ENCODE peak calls at places on chromosomes 11 and 22, in six cellular contexts. One of them, this sample, is unnamed.
A peak's percentile ranks its signal among the peaks of the same experiment; 100 is the strongest.

GRCh38 chr11:126284829-126285228 is 1.9 kb downstream of the TIRAP start:
- DNase-seq in CD4-positive, alpha-beta memory T cell: peak; percentile 81
- DNase-seq in IMR-90: peak; percentile 96
- DNase-seq in esophagus squamous epithelium: peak; percentile 39
- DNase-seq in colonic mucosa: peak; percentile 67
- DNase-seq in psoas muscle: no peak
- DNase-seq in this sample: peak; percentile 43

GRCh38 chr11:59866397-59866796 is at the start of gene TCN1:
- DNase-seq in CD4-positive, alpha-beta memory T cell: no peak
- DNase-seq in psoas muscle: no peak
- DNase-seq in colonic mucosa: no peak
- DNase-seq in esophagus squamous epithelium: no peak
- DNase-seq in IMR-90: no peak
- DNase-seq in this sample: peak; percentile 87

GRCh38 chr11:116909245-116909644 is 71.8 kb upstream of the APOA1 start:
- DNase-seq in CD4-positive, alpha-beta memory T cell: no peak
- DNase-seq in IMR-90: no peak
- DNase-seq in colonic mucosa: no peak
- DNase-seq in psoas muscle: no peak
- DNase-seq in esophagus squamous epithelium: no peak
- DNase-seq in this sample: no peak

GRCh38 chr11:13016415-13016814 is 7.3 kb downstream of the RASSF10 start:
- DNase-seq in CD4-positive, alpha-beta memory T cell: no peak
- DNase-seq in colonic mucosa: peak; percentile 51
- DNase-seq in psoas muscle: no peak
- DNase-seq in IMR-90: no peak
- DNase-seq in esophagus squamous epithelium: no peak
- DNase-seq in this sample: no peak

GRCh38 chr22:48275412-48275811 is 1513.0 kb downstream of the TBC1D22A start:
- DNase-seq in IMR-90: no peak
- DNase-seq in colonic mucosa: no peak
- DNase-seq in psoas muscle: no peak
- DNase-seq in CD4-positive, alpha-beta memory T cell: no peak
- DNase-seq in esophagus squamous epithelium: no peak
- DNase-seq in this sample: no peak

GRCh38 chr22:17870408-17870807 is 96.1 kb upstream of the BID start:
- DNase-seq in CD4-positive, alpha-beta memory T cell: no peak
- DNase-seq in IMR-90: no peak
- DNase-seq in colonic mucosa: no peak
- DNase-seq in psoas muscle: no peak
- DNase-seq in esophagus squamous epithelium: no peak
- DNase-seq in this sample: no peak

GRCh38 chr11:44886765-44887164 is 63.9 kb downstream of the TP53I11 start:
- DNase-seq in CD4-positive, alpha-beta memory T cell: no peak
- DNase-seq in psoas muscle: no peak
- DNase-seq in colonic mucosa: no peak
- DNase-seq in IMR-90: peak; percentile 86
- DNase-seq in esophagus squamous epithelium: no peak
- DNase-seq in this sample: no peak

GRCh38 chr22:20268289-20268349 is at the start of gene RTN4R:
- DNase-seq in CD4-positive, alpha-beta memory T cell: no peak
- DNase-seq in IMR-90: no peak
- DNase-seq in colonic mucosa: no peak
- DNase-seq in psoas muscle: no peak
- DNase-seq in esophagus squamous epithelium: no peak
- DNase-seq in this sample: no peak

GRCh38 chr11:61362542-61362875 is 335 bp downstream of the TMEM138 start:
- DNase-seq in psoas muscle: no peak
- DNase-seq in esophagus squamous epithelium: no peak
- DNase-seq in IMR-90: peak; percentile 65
- DNase-seq in CD4-positive, alpha-beta memory T cell: peak; percentile 56
- DNase-seq in colonic mucosa: peak; percentile 32
- DNase-seq in this sample: peak; percentile 32

GRCh38 chr11:76654310-76654851 is 16.2 kb downstream of the LRRC32 start:
- DNase-seq in IMR-90: peak; percentile 97
- DNase-seq in colonic mucosa: peak; percentile 55
- DNase-seq in CD4-positive, alpha-beta memory T cell: no peak
- DNase-seq in psoas muscle: peak; percentile 75
- DNase-seq in esophagus squamous epithelium: no peak
- DNase-seq in this sample: no peak

GRCh38 chr11:66336234-66337102 is at the start of gene RIN1:
- DNase-seq in esophagus squamous epithelium: no peak
- DNase-seq in colonic mucosa: peak; percentile 81
- DNase-seq in CD4-positive, alpha-beta memory T cell: peak; percentile 25
- DNase-seq in psoas muscle: peak; percentile 82
- DNase-seq in IMR-90: peak; percentile 99
- DNase-seq in this sample: peak; percentile 85

GRCh38 chr22:41699264-41700104 is at the start of gene MEI1:
- DNase-seq in esophagus squamous epithelium: peak; percentile 23
- DNase-seq in IMR-90: peak; percentile 56
- DNase-seq in CD4-positive, alpha-beta memory T cell: peak; percentile 89
- DNase-seq in psoas muscle: peak; percentile 92
- DNase-seq in colonic mucosa: peak; percentile 87
- DNase-seq in this sample: no peak

GRCh38 chr22:25929479-25929878 is 187.5 kb downstream of the MYO18B start:
- DNase-seq in esophagus squamous epithelium: no peak
- DNase-seq in IMR-90: no peak
- DNase-seq in colonic mucosa: no peak
- DNase-seq in CD4-positive, alpha-beta memory T cell: no peak
- DNase-seq in psoas muscle: no peak
- DNase-seq in this sample: no peak

GRCh38 chr22:26570126-26570525 is 19.8 kb downstream of the TPST2 start:
- DNase-seq in CD4-positive, alpha-beta memory T cell: no peak
- DNase-seq in esophagus squamous epithelium: no peak
- DNase-seq in IMR-90: no peak
- DNase-seq in colonic mucosa: peak; percentile 40
- DNase-seq in psoas muscle: no peak
- DNase-seq in this sample: peak; percentile 51

GRCh38 chr22:38271927-38272372 is 860 bp downstream of the TMEM184B start:
- DNase-seq in psoas muscle: no peak
- DNase-seq in IMR-90: no peak
- DNase-seq in esophagus squamous epithelium: no peak
- DNase-seq in colonic mucosa: peak; percentile 80
- DNase-seq in CD4-positive, alpha-beta memory T cell: no peak
- DNase-seq in this sample: no peak

GRCh38 chr11:35786188-35786587 is 123.6 kb downstream of the TRIM44 start:
- DNase-seq in esophagus squamous epithelium: no peak
- DNase-seq in colonic mucosa: no peak
- DNase-seq in IMR-90: peak; percentile 29
- DNase-seq in CD4-positive, alpha-beta memory T cell: no peak
- DNase-seq in psoas muscle: no peak
- DNase-seq in this sample: no peak

GRCh38 chr22:45036154-45036553 is 26.3 kb upstream of the PHF21B start:
- DNase-seq in IMR-90: peak; percentile 16
- DNase-seq in esophagus squamous epithelium: no peak
- DNase-seq in colonic mucosa: no peak
- DNase-seq in CD4-positive, alpha-beta memory T cell: no peak
- DNase-seq in psoas muscle: peak; percentile 56
- DNase-seq in this sample: no peak

GRCh38 chr11:128503231-128503991 is 83.9 kb downstream of the ETS1 start:
- DNase-seq in IMR-90: peak; percentile 96
- DNase-seq in colonic mucosa: no peak
- DNase-seq in CD4-positive, alpha-beta memory T cell: peak; percentile 59
- DNase-seq in psoas muscle: no peak
- DNase-seq in esophagus squamous epithelium: no peak
- DNase-seq in this sample: no peak
- H3K4me3 ChIP-seq in IMR-90: no peak overlapping the region
- H3K4me3 ChIP-seq in colonic mucosa: no peak overlapping the region
- H3K4me3 ChIP-seq in CD4-positive, alpha-beta memory T cell: peak overlapping the region; percentile 12
- H3K4me3 ChIP-seq in psoas muscle: no peak overlapping the region
- H3K4me3 ChIP-seq in esophagus squamous epithelium: no peak overlapping the region
- H3K4me3 ChIP-seq in this sample: no peak overlapping the region

DNA sequence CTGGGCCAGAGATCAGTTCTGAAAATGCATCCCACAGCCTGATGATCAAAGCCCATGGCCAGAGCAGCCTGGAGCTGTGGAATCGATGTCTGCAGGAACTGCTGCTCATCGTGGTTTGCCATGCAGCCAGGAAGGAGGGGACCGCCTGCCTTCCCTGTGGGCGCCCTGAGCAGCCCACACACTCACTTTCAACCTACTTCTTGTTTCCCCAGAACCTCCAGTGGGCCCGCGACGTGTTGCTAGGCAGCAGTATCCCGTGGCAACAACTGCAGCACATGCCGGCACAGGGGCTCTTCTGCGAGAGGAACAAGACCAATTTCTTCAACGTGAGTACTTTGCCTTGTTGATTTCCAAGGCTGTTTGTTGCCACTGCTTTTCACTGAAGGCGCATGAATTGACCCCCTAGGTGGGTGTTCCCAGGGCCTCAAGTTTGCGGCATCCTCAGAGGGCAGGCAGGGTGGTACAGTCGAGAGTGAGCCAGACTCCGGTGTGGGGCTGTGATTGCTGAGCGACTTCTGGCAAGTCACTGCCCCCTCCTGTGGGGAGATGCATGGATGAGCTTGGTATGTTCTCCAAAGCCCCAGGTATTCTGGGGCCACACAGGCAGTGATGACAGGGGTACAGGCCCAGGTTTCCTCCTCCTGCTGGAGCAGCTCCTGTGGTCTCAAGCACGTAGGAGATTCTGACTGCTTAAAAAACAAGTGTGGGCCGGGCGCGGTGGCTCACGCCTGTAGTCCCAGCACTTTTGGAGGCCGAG is 47.0 kb upstream of the SUSD2 start:
- DNase-seq in psoas muscle: no peak
- DNase-seq in IMR-90: no peak
- DNase-seq in CD4-positive, alpha-beta memory T cell: peak; percentile 58
- DNase-seq in esophagus squamous epithelium: no peak
- DNase-seq in colonic mucosa: no peak
- DNase-seq in this sample: peak; percentile 67
- H3K27ac ChIP-seq in psoas muscle: no peak overlapping the region
- H3K27ac ChIP-seq in IMR-90: no peak overlapping the region
- H3K27ac ChIP-seq in CD4-positive, alpha-beta memory T cell: no peak overlapping the region
- H3K27ac ChIP-seq in esophagus squamous epithelium: no peak overlapping the region
- H3K27ac ChIP-seq in colonic mucosa: no peak overlapping the region
- H3K27ac ChIP-seq in this sample: no peak overlapping the region

GRCh38 chr11:132346558-132347148 is 976.2 kb downstream of the NTM start:
- DNase-seq in CD4-positive, alpha-beta memory T cell: no peak
- DNase-seq in esophagus squamous epithelium: no peak
- DNase-seq in psoas muscle: no peak
- DNase-seq in IMR-90: no peak
- DNase-seq in colonic mucosa: no peak
- DNase-seq in this sample: no peak
- H3K4me3 ChIP-seq in CD4-positive, alpha-beta memory T cell: no peak overlapping the region
- H3K4me3 ChIP-seq in esophagus squamous epithelium: no peak overlapping the region
- H3K4me3 ChIP-seq in psoas muscle: no peak overlapping the region
- H3K4me3 ChIP-seq in IMR-90: no peak overlapping the region
- H3K4me3 ChIP-seq in colonic mucosa: no peak overlapping the region
- H3K4me3 ChIP-seq in this sample: no peak overlapping the region

DNA sequence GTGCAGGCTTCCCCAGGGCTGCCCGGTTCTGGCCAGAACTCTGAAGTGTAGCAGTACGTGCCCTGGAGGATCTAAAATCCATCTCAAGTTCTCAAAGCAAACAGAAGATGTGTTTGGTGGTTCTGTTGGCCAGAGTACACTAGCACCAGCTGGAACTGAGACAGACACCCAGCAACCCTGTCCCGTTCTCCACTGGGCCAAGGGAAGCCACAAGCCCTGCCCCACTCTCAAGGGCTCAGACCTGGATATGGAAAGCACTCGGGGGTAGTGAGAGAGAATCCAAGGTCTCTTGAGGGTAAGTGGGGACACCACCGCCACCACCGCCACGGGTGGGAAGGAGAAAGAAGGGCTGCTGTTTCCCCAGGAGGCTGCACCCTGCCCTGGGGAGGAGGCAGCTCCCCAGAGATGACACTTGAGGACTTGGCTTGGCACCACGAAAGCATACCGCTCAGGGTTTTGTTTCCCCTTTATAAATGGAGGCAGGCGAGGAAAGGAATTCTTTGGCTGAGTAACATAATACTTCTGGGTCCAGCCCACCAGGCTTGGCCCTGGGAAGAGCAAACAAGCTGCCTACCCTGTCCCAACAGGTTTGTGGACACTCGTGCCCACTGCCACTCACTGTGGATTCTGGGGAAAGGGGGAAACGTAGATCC is 56.1 kb upstream of the POU2AF1 start:
- DNase-seq in IMR-90: no peak
- DNase-seq in esophagus squamous epithelium: no peak
- DNase-seq in colonic mucosa: no peak
- DNase-seq in psoas muscle: no peak
- DNase-seq in CD4-positive, alpha-beta memory T cell: no peak
- DNase-seq in this sample: no peak
- H3K27ac ChIP-seq in IMR-90: no peak overlapping the region
- H3K27ac ChIP-seq in esophagus squamous epithelium: no peak overlapping the region
- H3K27ac ChIP-seq in colonic mucosa: no peak overlapping the region
- H3K27ac ChIP-seq in psoas muscle: no peak overlapping the region
- H3K27ac ChIP-seq in CD4-positive, alpha-beta memory T cell: no peak overlapping the region
- H3K27ac ChIP-seq in this sample: no peak overlapping the region

DNA sequence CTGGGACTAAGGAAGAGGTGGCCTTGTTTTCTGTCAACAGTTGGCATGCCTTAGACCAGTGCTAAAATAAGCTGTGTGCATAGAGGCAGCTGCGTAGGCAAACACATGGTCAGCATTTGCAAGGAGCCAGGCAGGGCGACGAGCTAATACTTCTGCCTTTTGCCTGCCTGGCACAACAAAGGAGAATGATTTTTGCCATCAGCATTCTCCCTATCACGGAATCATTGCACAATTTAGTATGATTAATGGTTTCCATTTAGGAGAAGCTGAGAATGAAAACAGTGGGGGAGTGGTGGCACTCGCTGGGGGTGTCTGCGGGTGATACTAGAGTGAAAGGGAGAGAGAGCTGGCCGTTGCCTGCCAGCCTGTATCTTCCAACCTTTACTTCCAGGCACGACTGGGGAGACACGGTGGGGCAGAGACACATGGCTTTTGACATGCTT is 336.0 kb downstream of the CADM1 start:
- DNase-seq in esophagus squamous epithelium: no peak
- DNase-seq in psoas muscle: peak; percentile 71
- DNase-seq in IMR-90: no peak
- DNase-seq in CD4-positive, alpha-beta memory T cell: no peak
- DNase-seq in colonic mucosa: no peak
- DNase-seq in this sample: no peak
- H3K4me3 ChIP-seq in esophagus squamous epithelium: no peak overlapping the region
- H3K4me3 ChIP-seq in psoas muscle: peak overlapping the region; percentile 39
- H3K4me3 ChIP-seq in IMR-90: no peak overlapping the region
- H3K4me3 ChIP-seq in CD4-positive, alpha-beta memory T cell: no peak overlapping the region
- H3K4me3 ChIP-seq in colonic mucosa: no peak overlapping the region
- H3K4me3 ChIP-seq in this sample: no peak overlapping the region

This sample was measured in HL-60.